ENCODE peak calls at places on chromosome 5, in five cellular contexts. X is germinal center; T is central memory CD8-positive, alpha-beta T cell; Q is mesenteric fat pad; D is neuronal stem cell. E is an unnamed sample.

GRCh38 chr5:93924628-93925027 is 183.2 kb upstream of the POU5F2 start:
- DNase-seq in X (no peak), T (no peak), Q (no peak), D (no peak), E (no peak)

GRCh38 chr5:30894811-30895210 is 298.7 kb upstream of the CDH6 start:
- DNase-seq in X (no peak), T (no peak), Q (no peak), D (no peak), E (no peak)

GRCh38 chr5:179323026-179323571 is 22.2 kb downstream of the ADAMTS2 start:
- DNase-seq in X (no peak), T (no peak), Q (peak; percentile 64), D (no peak), E (no peak)

GRCh38 chr5:57692582-57693487 is 210.2 kb upstream of the ACTBL2 start:
- DNase-seq in X (no peak), T (no peak), Q (no peak), D (peak; percentile 41), E (no peak)

GRCh38 chr5:62652225-62652624 is 73.6 kb downstream of the LRRC70 start:
- DNase-seq in X (no peak), T (no peak), Q (no peak), D (no peak), E (no peak)

GRCh38 chr5:850511-851006 is at the start of gene ZDHHC11:
- DNase-seq in X (no peak), T (no peak), Q (peak; percentile 87), D (no peak), E (no peak)

GRCh38 chr5:135373747-135374515 is 25.1 kb downstream of the MACROH2A1 start:
- DNase-seq in X (no peak), T (no peak), Q (no peak), D (no peak), E (no peak)

GRCh38 chr5:96219580-96220281 is 213.3 kb downstream of the PCSK1 start:
- DNase-seq in X (no peak), T (no peak), Q (no peak), D (no peak), E (no peak)

GRCh38 chr5:54867310-54867944 is 118.0 kb downstream of the ESM1 start:
- DNase-seq in X (peak; percentile 52), T (no peak), Q (no peak), D (peak; percentile 24), E (peak; percentile 52)

GRCh38 chr5:72634444-72634843 is 127.2 kb upstream of the ZNF366 start:
- DNase-seq in X (no peak), T (no peak), Q (no peak), D (no peak), E (no peak)

GRCh38 chr5:78260771-78261170 is 33.7 kb downstream of the AP3B1 start:
- DNase-seq in X (no peak), T (no peak), Q (no peak), D (no peak), E (no peak)

GRCh38 chr5:144183254-144183889 is 12.7 kb downstream of the KCTD16 start:
- DNase-seq in X (no peak), T (no peak), Q (no peak), D (no peak), E (peak; percentile 32)

GRCh38 chr5:168327994-168328393 is 36.5 kb downstream of the WWC1 start:
- DNase-seq in X (no peak), T (no peak), Q (no peak), D (no peak), E (no peak)

GRCh38 chr5:1190915-1191314 is 10.5 kb upstream of the SLC6A19 start:
- DNase-seq in X (no peak), T (no peak), Q (peak; percentile 28), D (no peak), E (no peak)

GRCh38 chr5:78162253-78162862 is 132.1 kb downstream of the AP3B1 start:
- DNase-seq in X (peak; percentile 3), T (no peak), Q (no peak), D (peak; percentile 17), E (peak; percentile 28)

GRCh38 chr5:135831439-135832262 is 2.8 kb upstream of the SLC25A48 start:
- DNase-seq in X (no peak), T (no peak), Q (no peak), D (no peak), E (no peak)

GRCh38 chr5:107607196-107607595 is 63.5 kb downstream of the EFNA5 start:
- DNase-seq in X (no peak), T (no peak), Q (no peak), D (no peak), E (no peak)

GRCh38 chr5:173778152-173778782 is 109.9 kb upstream of the CPEB4 start:
- DNase-seq in X (no peak), T (no peak), Q (no peak), D (no peak), E (no peak)

GRCh38 chr5:87340716-87341115 is 72.0 kb downstream of the CCNH start:
- DNase-seq in X (no peak), T (no peak), Q (no peak), D (no peak), E (peak; percentile 14)

GRCh38 chr5:143033535-143034260 is 263.5 kb downstream of the ARHGAP26 start:
- DNase-seq in X (no peak), T (no peak), Q (no peak), D (no peak), E (no peak)

GRCh38 chr5:88377705-88378656 is 109.3 kb upstream of the TMEM161B start:
- DNase-seq in X (no peak), T (no peak), Q (no peak), D (no peak), E (no peak)

GRCh38 chr5:173443971-173444370 is 115.8 kb upstream of the STC2 start:
- DNase-seq in X (no peak), T (no peak), Q (no peak), D (no peak), E (no peak)

GRCh38 chr5:59416441-59416840 is 477.1 kb downstream of the PDE4D start:
- DNase-seq in X (no peak), T (no peak), Q (no peak), D (no peak), E (no peak)

GRCh38 chr5:119398713-119399492 is 43.1 kb downstream of the TNFAIP8 start:
- DNase-seq in X (no peak), T (no peak), Q (no peak), D (no peak), E (no peak)

GRCh38 chr5:34045996-34046395 is 3.0 kb upstream of the C1QTNF3 start:
- DNase-seq in X (no peak), T (no peak), Q (no peak), D (no peak), E (no peak)

GRCh38 chr5:54993318-54993717 is 7.9 kb upstream of the ESM1 start:
- DNase-seq in X (no peak), T (no peak), Q (no peak), D (no peak), E (no peak)

GRCh38 chr5:139388198-139388821 is 1.4 kb downstream of the MZB1 start:
- DNase-seq in X (peak; percentile 84), T (no peak), Q (no peak), D (no peak), E (peak; percentile 64)

GRCh38 chr5:175464414-175465233 is 13.7 kb upstream of the SFXN1 start:
- DNase-seq in X (peak; percentile 52), T (peak; percentile 40), Q (no peak), D (no peak), E (peak; percentile 49)

GRCh38 chr5:32095261-32095671 is 78.9 kb downstream of the GOLPH3 start:
- DNase-seq in X (no peak), T (no peak), Q (no peak), D (no peak), E (no peak)

GRCh38 chr5:61139094-61139873 is 23.0 kb downstream of the SMIM15 start:
- DNase-seq in X (no peak), T (no peak), Q (no peak), D (no peak), E (no peak)

E was measured in GM13976.